ENCODE peak calls at places on chromosomes 5 and 9, in eight cellular contexts. V, U, I, Z, X, O, E and T are unnamed samples.

GRCh38 chr9:132903574-132904495 is 25.1 kb downstream of the SPACA9 start:
- DNase-seq in V (no peak), U (no peak), I (no peak), Z (no peak), X (no peak), O (no peak), E (peak; percentile 43), T (no peak)

GRCh38 chr5:6328173-6328572 is 50.2 kb downstream of the MED10 start:
- DNase-seq in V (no peak), U (no peak), I (peak; percentile 0), Z (no peak), X (no peak), O (no peak), E (peak; percentile 91), T (peak; percentile 41)

GRCh38 chr5:90866333-90866732 is 307.7 kb downstream of the ADGRV1 start:
- DNase-seq in V (no peak), U (no peak), I (peak; percentile 30), Z (no peak), X (peak; percentile 27), O (no peak), E (peak; percentile 68), T (peak; percentile 58)

GRCh38 chr9:106486685-106487084 is 376.3 kb upstream of the ZNF462 start:
- DNase-seq in V (no peak), U (no peak), I (no peak), Z (no peak), X (no peak), O (no peak), E (no peak), T (no peak)

GRCh38 chr9:70418822-70419545 is 4.5 kb upstream of the KLF9 start:
- DNase-seq in V (peak; percentile 97), U (peak; percentile 94), I (peak; percentile 94), Z (peak; percentile 98), X (peak; percentile 80), O (peak; percentile 96), E (peak; percentile 81), T (peak; percentile 96)

GRCh38 chr5:172570594-172571334 is 70.3 kb upstream of the NEURL1B start:
- DNase-seq in V (no peak), U (no peak), I (no peak), Z (no peak), X (no peak), O (no peak), E (no peak), T (no peak)

GRCh38 chr5:125045647-125046046 is 299.2 kb upstream of the ZNF608 start:
- DNase-seq in V (no peak), U (no peak), I (no peak), Z (no peak), X (no peak), O (no peak), E (no peak), T (peak; percentile 42)

GRCh38 chr5:72848474-72849428 is 32.3 kb downstream of the TNPO1 start:
- DNase-seq in V (peak; percentile 59), U (peak; percentile 32), I (no peak), Z (peak; percentile 42), X (no peak), O (no peak), E (peak; percentile 58), T (peak; percentile 54)

GRCh38 chr9:113580041-113580953 is 116.8 kb downstream of the RGS3 start:
- DNase-seq in V (peak; percentile 93), U (peak; percentile 38), I (no peak), Z (peak; percentile 88), X (no peak), O (no peak), E (no peak), T (peak; percentile 86)

GRCh38 chr5:493251-493701 is 31.0 kb downstream of the SLC9A3 start:
- DNase-seq in V (no peak), U (no peak), I (no peak), Z (no peak), X (no peak), O (no peak), E (no peak), T (no peak)

GRCh38 chr9:33159058-33159759 is 7.9 kb downstream of the B4GALT1 start:
- DNase-seq in V (no peak), U (peak; percentile 77), I (no peak), Z (peak; percentile 76), X (no peak), O (no peak), E (no peak), T (no peak)

GRCh38 chr5:124742983-124743533 is 3.4 kb downstream of the ZNF608 start:
- DNase-seq in V (peak; percentile 42), U (no peak), I (peak; percentile 94), Z (no peak), X (peak; percentile 81), O (peak; percentile 81), E (no peak), T (peak; percentile 94)

GRCh38 chr9:80755586-80755985 is 933.8 kb downstream of the TLE1 start:
- DNase-seq in V (no peak), U (no peak), I (no peak), Z (no peak), X (no peak), O (no peak), E (no peak), T (no peak)

GRCh38 chr9:135671591-135672041 is 8.5 kb downstream of the LCN9 start:
- DNase-seq in V (no peak), U (no peak), I (no peak), Z (no peak), X (no peak), O (peak; percentile 50), E (peak; percentile 81), T (no peak)

DNA sequence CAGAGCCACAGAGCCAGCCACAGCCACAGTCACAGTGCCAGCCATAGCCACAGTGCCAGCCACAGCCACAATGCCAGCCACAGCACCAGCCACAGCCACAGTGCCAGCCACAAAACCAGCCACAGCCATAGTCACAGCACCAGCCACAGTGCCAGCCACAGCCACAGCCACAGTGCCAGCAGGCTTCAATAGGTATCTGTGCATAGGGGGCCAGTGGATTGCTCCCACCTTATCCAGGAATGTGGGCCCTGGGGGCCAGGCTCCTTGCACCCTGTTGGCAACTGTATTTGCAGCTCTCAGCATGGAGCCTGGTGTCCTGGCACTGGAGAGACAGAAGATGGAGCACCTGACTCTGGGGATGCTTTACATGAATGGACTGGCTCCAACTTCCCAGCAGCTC is 111.7 kb upstream of the IRX2 start:
- DNase-seq in V (no peak), U (no peak), I (no peak), Z (no peak), X (no peak), O (no peak), E (no peak), T (no peak)
- H3K27ac ChIP-seq in V (no peak overlapping the region), U (no peak overlapping the region), I (no peak overlapping the region), Z (no peak overlapping the region), X (no peak overlapping the region), O (no peak overlapping the region), E (no peak overlapping the region), T (no peak overlapping the region)

GRCh38 chr5:77514457-77514856 is 22.3 kb upstream of the WDR41 start:
- DNase-seq in V (no peak), U (no peak), I (no peak), Z (no peak), X (no peak), O (no peak), E (no peak), T (no peak)

DNA sequence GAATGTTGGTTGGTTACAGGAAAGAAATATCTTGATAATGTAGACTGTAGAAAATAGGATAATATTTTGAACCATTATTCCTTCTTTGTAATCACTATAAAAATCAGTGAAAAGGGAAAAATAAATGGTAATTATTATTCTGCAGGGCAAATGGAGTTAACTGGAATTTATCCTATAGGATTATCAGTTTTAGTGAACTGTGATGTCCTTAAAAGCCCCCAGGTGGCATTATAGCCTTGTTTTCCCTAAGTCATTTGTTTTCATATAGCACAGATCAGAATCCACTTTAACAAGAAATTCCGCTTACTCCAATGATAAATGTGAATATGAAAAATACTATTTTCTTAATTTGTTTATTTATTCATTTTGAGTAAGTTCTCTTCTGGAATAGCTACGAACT is 26.2 kb upstream of the WDR41 start:
- DNase-seq in V (no peak), U (no peak), I (peak; percentile 1), Z (no peak), X (peak; percentile 23), O (no peak), E (peak; percentile 72), T (peak; percentile 27)
- TF ChIP-seq CTCF in V (no peak), U (no peak), I (peak; percentile 12), Z (no peak), X (peak; percentile 40), O (peak; percentile 74), E (peak; percentile 53), T (peak; percentile 44)

GRCh38 chr5:127307868-127308267 is 17.3 kb downstream of the MEGF10 start:
- DNase-seq in V (no peak), U (no peak), I (no peak), Z (no peak), X (no peak), O (no peak), E (peak; percentile 54), T (no peak)
- H3K27ac ChIP-seq in V (no peak overlapping the region), U (no peak overlapping the region), I (no peak overlapping the region), Z (no peak overlapping the region), X (no peak overlapping the region), O (no peak overlapping the region), E (peak overlapping the region; percentile 22), T (no peak overlapping the region)

DNA sequence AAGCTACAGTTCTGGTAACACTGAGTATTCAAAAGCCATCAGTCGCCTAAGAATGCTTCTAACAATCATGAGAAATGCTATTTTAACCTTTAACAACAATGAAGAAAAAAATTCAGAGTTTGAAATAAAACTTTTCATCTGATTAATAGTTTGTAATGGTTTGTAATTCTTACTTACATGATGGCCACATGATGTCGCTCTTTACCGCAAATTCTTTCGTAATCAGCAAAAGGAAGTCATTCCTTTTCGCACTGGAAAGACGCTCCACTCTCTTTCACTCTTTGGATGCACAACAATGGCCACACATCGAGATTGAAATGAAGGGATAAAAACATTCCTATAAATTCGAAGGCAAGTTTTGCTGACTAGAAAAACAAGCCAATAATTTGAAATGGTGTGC is at the start of gene PCDHA7:
- DNase-seq in V (no peak), U (no peak), I (peak; percentile 5), Z (no peak), X (no peak), O (no peak), E (peak; percentile 73), T (no peak)
- TF ChIP-seq CTCF in V (no peak), U (no peak), I (no peak), Z (no peak), X (no peak), O (peak; percentile 59), E (peak; percentile 64), T (peak; percentile 27)